ENCODE peak calls at places on chromosomes 2 and 18, in nine cellular contexts. One of them, this sample, is unnamed.

GRCh38 chr18:67710639-67711038 is 194.1 kb upstream of the DSEL start:
- DNase-seq in HuH-7.5: no peak
- DNase-seq in NB4: peak
- DNase-seq in NCI-H748 treated with DMSO at 0.1 percent for 48 hours: no peak
- DNase-seq in NCI-H2081: no peak
- DNase-seq in omental fat pad: no peak
- DNase-seq in amniotic epithelial cell: no peak
- DNase-seq in caudate nucleus: no peak
- DNase-seq in naive thymus-derived CD4-positive, alpha-beta T cell: no peak
- DNase-seq in this sample: no peak

GRCh38 chr18:63318882-63319382 is 637 bp downstream of the BCL2 start:
- DNase-seq in HuH-7.5: no peak
- DNase-seq in NB4: no peak
- DNase-seq in NCI-H748 treated with DMSO at 0.1 percent for 48 hours: peak
- DNase-seq in NCI-H2081: no peak
- DNase-seq in omental fat pad: no peak
- DNase-seq in amniotic epithelial cell: no peak
- DNase-seq in caudate nucleus: no peak
- DNase-seq in naive thymus-derived CD4-positive, alpha-beta T cell: no peak
- DNase-seq in this sample: no peak

GRCh38 chr2:47904903-47905453 is 1.3 kb downstream of the FBXO11 start:
- DNase-seq in HuH-7.5: no peak
- DNase-seq in NB4: peak
- DNase-seq in NCI-H748 treated with DMSO at 0.1 percent for 48 hours: no peak
- DNase-seq in NCI-H2081: peak
- DNase-seq in omental fat pad: no peak
- DNase-seq in amniotic epithelial cell: peak
- DNase-seq in caudate nucleus: peak
- DNase-seq in naive thymus-derived CD4-positive, alpha-beta T cell: peak
- DNase-seq in this sample: no peak

GRCh38 chr2:145110668-145111067 is 590.7 kb upstream of the ZEB2 start:
- DNase-seq in HuH-7.5: no peak
- DNase-seq in NB4: no peak
- DNase-seq in NCI-H748 treated with DMSO at 0.1 percent for 48 hours: no peak
- DNase-seq in NCI-H2081: no peak
- DNase-seq in omental fat pad: no peak
- DNase-seq in amniotic epithelial cell: peak
- DNase-seq in caudate nucleus: no peak
- DNase-seq in naive thymus-derived CD4-positive, alpha-beta T cell: no peak
- DNase-seq in this sample: no peak

GRCh38 chr2:200172944-200173481 is 133.5 kb upstream of the SPATS2L start:
- DNase-seq in HuH-7.5: no peak
- DNase-seq in NB4: no peak
- DNase-seq in NCI-H748 treated with DMSO at 0.1 percent for 48 hours: no peak
- DNase-seq in NCI-H2081: no peak
- DNase-seq in omental fat pad: no peak
- DNase-seq in amniotic epithelial cell: no peak
- DNase-seq in caudate nucleus: no peak
- DNase-seq in naive thymus-derived CD4-positive, alpha-beta T cell: no peak
- DNase-seq in this sample: no peak

GRCh38 chr2:231613054-231613654 is 20.5 kb downstream of the TEX44 start:
- DNase-seq in HuH-7.5: no peak
- DNase-seq in NB4: no peak
- DNase-seq in NCI-H748 treated with DMSO at 0.1 percent for 48 hours: no peak
- DNase-seq in NCI-H2081: no peak
- DNase-seq in omental fat pad: no peak
- DNase-seq in amniotic epithelial cell: no peak
- DNase-seq in caudate nucleus: no peak
- DNase-seq in naive thymus-derived CD4-positive, alpha-beta T cell: no peak
- DNase-seq in this sample: no peak

GRCh38 chr2:225100856-225101294 is 58.6 kb upstream of the DOCK10 start:
- DNase-seq in HuH-7.5: no peak
- DNase-seq in NB4: no peak
- DNase-seq in NCI-H748 treated with DMSO at 0.1 percent for 48 hours: no peak
- DNase-seq in NCI-H2081: no peak
- DNase-seq in omental fat pad: no peak
- DNase-seq in amniotic epithelial cell: peak
- DNase-seq in caudate nucleus: no peak
- DNase-seq in naive thymus-derived CD4-positive, alpha-beta T cell: no peak
- DNase-seq in this sample: no peak

GRCh38 chr2:63679252-63679850 is 90.6 kb downstream of the MDH1 start:
- DNase-seq in HuH-7.5: no peak
- DNase-seq in NB4: no peak
- DNase-seq in NCI-H748 treated with DMSO at 0.1 percent for 48 hours: no peak
- DNase-seq in NCI-H2081: no peak
- DNase-seq in omental fat pad: no peak
- DNase-seq in amniotic epithelial cell: no peak
- DNase-seq in caudate nucleus: no peak
- DNase-seq in naive thymus-derived CD4-positive, alpha-beta T cell: no peak
- DNase-seq in this sample: no peak

GRCh38 chr2:232315049-232315922 is 63.3 kb upstream of the ALPP start:
- DNase-seq in HuH-7.5: no peak
- DNase-seq in NB4: peak
- DNase-seq in NCI-H748 treated with DMSO at 0.1 percent for 48 hours: no peak
- DNase-seq in NCI-H2081: no peak
- DNase-seq in omental fat pad: no peak
- DNase-seq in amniotic epithelial cell: peak
- DNase-seq in caudate nucleus: peak
- DNase-seq in naive thymus-derived CD4-positive, alpha-beta T cell: peak
- DNase-seq in this sample: no peak

GRCh38 chr2:127943186-127943585 is 57.4 kb upstream of the AMMECR1L start:
- DNase-seq in HuH-7.5: no peak
- DNase-seq in NB4: no peak
- DNase-seq in NCI-H748 treated with DMSO at 0.1 percent for 48 hours: no peak
- DNase-seq in NCI-H2081: no peak
- DNase-seq in omental fat pad: no peak
- DNase-seq in amniotic epithelial cell: no peak
- DNase-seq in caudate nucleus: no peak
- DNase-seq in naive thymus-derived CD4-positive, alpha-beta T cell: no peak
- DNase-seq in this sample: no peak

GRCh38 chr2:159086332-159086731 is 117.9 kb downstream of the TANC1 start:
- DNase-seq in HuH-7.5: no peak
- DNase-seq in NB4: no peak
- DNase-seq in NCI-H748 treated with DMSO at 0.1 percent for 48 hours: no peak
- DNase-seq in NCI-H2081: peak
- DNase-seq in omental fat pad: no peak
- DNase-seq in amniotic epithelial cell: no peak
- DNase-seq in caudate nucleus: no peak
- DNase-seq in naive thymus-derived CD4-positive, alpha-beta T cell: no peak
- DNase-seq in this sample: no peak

GRCh38 chr2:14941151-14941631 is 308.7 kb downstream of the LRATD1 start:
- DNase-seq in HuH-7.5: no peak
- DNase-seq in NB4: no peak
- DNase-seq in NCI-H748 treated with DMSO at 0.1 percent for 48 hours: no peak
- DNase-seq in NCI-H2081: no peak
- DNase-seq in omental fat pad: no peak
- DNase-seq in amniotic epithelial cell: no peak
- DNase-seq in caudate nucleus: no peak
- DNase-seq in naive thymus-derived CD4-positive, alpha-beta T cell: no peak
- DNase-seq in this sample: no peak

GRCh38 chr2:85784474-85784986 is 30.7 kb downstream of the ATOH8 start:
- DNase-seq in HuH-7.5: no peak
- DNase-seq in NB4: no peak
- DNase-seq in NCI-H748 treated with DMSO at 0.1 percent for 48 hours: no peak
- DNase-seq in NCI-H2081: no peak
- DNase-seq in omental fat pad: no peak
- DNase-seq in amniotic epithelial cell: no peak
- DNase-seq in caudate nucleus: no peak
- DNase-seq in naive thymus-derived CD4-positive, alpha-beta T cell: no peak
- DNase-seq in this sample: no peak

GRCh38 chr2:6896930-6897759 is 19.6 kb downstream of the RSAD2 start:
- DNase-seq in HuH-7.5: no peak
- DNase-seq in NB4: peak
- DNase-seq in NCI-H748 treated with DMSO at 0.1 percent for 48 hours: peak
- DNase-seq in NCI-H2081: peak
- DNase-seq in omental fat pad: no peak
- DNase-seq in amniotic epithelial cell: peak
- DNase-seq in caudate nucleus: no peak
- DNase-seq in naive thymus-derived CD4-positive, alpha-beta T cell: no peak
- DNase-seq in this sample: peak

GRCh38 chr2:240556553-240557100 is 1.2 kb downstream of the ANKMY1 start:
- DNase-seq in HuH-7.5: peak
- DNase-seq in NB4: peak
- DNase-seq in NCI-H748 treated with DMSO at 0.1 percent for 48 hours: peak
- DNase-seq in NCI-H2081: no peak
- DNase-seq in omental fat pad: no peak
- DNase-seq in amniotic epithelial cell: peak
- DNase-seq in caudate nucleus: no peak
- DNase-seq in naive thymus-derived CD4-positive, alpha-beta T cell: peak
- DNase-seq in this sample: no peak

GRCh38 chr2:149908731-149909690 is 321.4 kb upstream of the MMADHC start:
- DNase-seq in HuH-7.5: no peak
- DNase-seq in NB4: no peak
- DNase-seq in NCI-H748 treated with DMSO at 0.1 percent for 48 hours: peak
- DNase-seq in NCI-H2081: peak
- DNase-seq in omental fat pad: no peak
- DNase-seq in amniotic epithelial cell: peak
- DNase-seq in caudate nucleus: no peak
- DNase-seq in naive thymus-derived CD4-positive, alpha-beta T cell: no peak
- DNase-seq in this sample: peak

GRCh38 chr2:78778756-78779510 is 246.6 kb upstream of the REG3G start:
- DNase-seq in HuH-7.5: no peak
- DNase-seq in NB4: no peak
- DNase-seq in NCI-H748 treated with DMSO at 0.1 percent for 48 hours: no peak
- DNase-seq in NCI-H2081: no peak
- DNase-seq in omental fat pad: no peak
- DNase-seq in amniotic epithelial cell: no peak
- DNase-seq in caudate nucleus: no peak
- DNase-seq in naive thymus-derived CD4-positive, alpha-beta T cell: no peak
- DNase-seq in this sample: no peak